ENCODE peak calls at places on chromosomes 1 and 21, in ten cellular contexts. I is thyroid gland; F is lower lobe of right lung; M is esophagus squamous epithelium; X is substantia nigra; J is brain microvascular endothelial cell; L is CD4-positive, alpha-beta T cell; D is upper lobe of right lung; G is transverse colon; O is naive thymus-derived CD4-positive, alpha-beta T cell. S is an unnamed sample.

GRCh38 chr1:176222196-176222595 is 15.1 kb upstream of the COP1 start:
- DNase-seq in O (no peak), X (no peak), M (no peak), D (no peak), J (no peak), G (no peak), I (no peak), F (no peak), L (no peak), S (no peak)

GRCh38 chr1:154607084-154607747 is 770 bp downstream of the ADAR start:
- DNase-seq in F (no peak), D (no peak), L (peak), X (no peak), J (peak), I (no peak), M (no peak), O (no peak), G (peak), S (no peak)

GRCh38 chr1:33616780-33617179 is 144.3 kb downstream of the ZSCAN20 start:
- DNase-seq in J (no peak), D (no peak), O (no peak), M (no peak), F (no peak), I (no peak), L (no peak), G (no peak), X (no peak), S (no peak)

GRCh38 chr1:83626603-83627002 is 372.3 kb downstream of the TTLL7 start:
- DNase-seq in F (no peak), I (peak), X (no peak), O (no peak), J (no peak), D (no peak), L (no peak), M (no peak), G (no peak), S (no peak)

GRCh38 chr1:221718391-221719277 is 23.3 kb downstream of the DUSP10 start:
- DNase-seq in I (no peak), D (no peak), L (no peak), G (no peak), O (no peak), F (no peak), X (no peak), J (no peak), M (no peak), S (peak)

GRCh38 chr1:151705146-151705545 is 11.5 kb downstream of the CELF3 start:
- DNase-seq in X (no peak), G (no peak), J (no peak), L (no peak), I (no peak), M (no peak), F (no peak), O (no peak), D (no peak), S (no peak)

GRCh38 chr1:20035114-20035513 is 34.9 kb upstream of the PLA2G5 start:
- DNase-seq in M (no peak), O (no peak), D (no peak), I (no peak), L (no peak), F (no peak), J (no peak), X (no peak), G (no peak), S (no peak)

GRCh38 chr1:205598841-205599666 is 32.8 kb downstream of the ELK4 start:
- DNase-seq in O (no peak), D (no peak), M (no peak), L (no peak), I (peak), X (peak), G (peak), F (no peak), J (peak), S (no peak)

GRCh38 chr1:89254658-89255287 is 17.9 kb downstream of the GBP5 start:
- DNase-seq in L (no peak), F (no peak), I (no peak), X (no peak), G (no peak), J (no peak), O (no peak), M (no peak), D (no peak), S (no peak)

GRCh38 chr1:38522998-38523939 is 336.3 kb downstream of the RRAGC start:
- DNase-seq in G (no peak), X (no peak), L (no peak), F (no peak), J (no peak), O (no peak), M (no peak), I (no peak), D (no peak), S (no peak)

GRCh38 chr21:32813265-32813903 is 41.8 kb upstream of the PAXBP1 start:
- DNase-seq in X (no peak), M (no peak), F (no peak), D (no peak), G (no peak), O (no peak), L (no peak), I (no peak), J (no peak), S (no peak)

GRCh38 chr1:231357831-231358354 is 19.8 kb downstream of the SPRTN start:
- DNase-seq in J (peak), F (no peak), D (no peak), I (peak), O (peak), L (no peak), M (no peak), X (peak), G (peak), S (peak)

GRCh38 chr1:200888349-200888838 is 6.3 kb upstream of the INAVA start:
- DNase-seq in I (no peak), L (peak), O (no peak), X (no peak), J (no peak), M (no peak), G (peak), F (no peak), D (no peak), S (peak)

GRCh38 chr1:246566808-246567154 is 525 bp downstream of the CNST start:
- DNase-seq in J (no peak), G (no peak), L (no peak), X (no peak), O (no peak), M (no peak), D (no peak), I (no peak), F (no peak), S (no peak)

GRCh38 chr1:229105822-229106525 is 164.9 kb upstream of the RAB4A start:
- DNase-seq in X (no peak), L (no peak), D (no peak), J (no peak), M (no peak), I (no peak), O (no peak), G (no peak), F (no peak), S (no peak)
- H3K27ac ChIP-seq in X (no peak), L (no peak), D (no peak), J (no peak), M (no peak), I (peak), O (no peak), G (no peak), F (no peak), S (no peak)

DNA sequence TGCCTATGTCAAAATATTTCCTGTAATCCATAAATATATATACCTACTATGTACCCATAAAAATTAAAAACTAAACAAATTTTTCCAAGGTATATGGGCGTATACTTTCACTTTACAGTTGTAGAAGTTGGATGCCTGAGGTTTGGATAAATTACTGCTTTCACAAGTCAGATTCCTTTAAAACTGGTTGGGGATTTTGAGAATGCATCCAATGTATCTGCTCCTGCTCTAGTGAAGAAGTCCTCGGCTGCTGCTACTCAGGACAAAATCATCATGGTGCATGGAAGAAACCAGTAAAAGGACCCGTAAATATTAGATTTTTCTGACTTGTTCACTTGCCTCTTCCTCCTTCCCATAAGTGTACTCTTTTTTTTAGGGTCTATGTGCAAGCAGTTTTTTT is 841.1 kb downstream of the USP25 start:
- DNase-seq in J (no peak), F (no peak), G (no peak), I (no peak), L (no peak), X (no peak), O (no peak), D (no peak), M (no peak), S (no peak)
- H3K27ac ChIP-seq in J (peak), F (no peak), G (no peak), I (no peak), L (no peak), X (no peak), O (no peak), D (no peak), M (no peak), S (no peak)

GRCh38 chr1:207803678-207804077 is 51.8 kb downstream of the CD46 start:
- DNase-seq in F (no peak), L (no peak), O (no peak), G (no peak), I (no peak), M (no peak), D (no peak), J (no peak), X (no peak), S (no peak)
- H3K27ac ChIP-seq in F (peak), L (no peak), O (no peak), G (peak), I (no peak), M (no peak), D (peak), J (no peak), X (no peak), S (no peak)

GRCh38 chr1:55005351-55006140 is 6.8 kb downstream of the BSND start:
- DNase-seq in L (no peak), O (no peak), I (no peak), X (no peak), G (no peak), D (no peak), M (no peak), F (no peak), J (no peak), S (no peak)

GRCh38 chr1:55000110-55000815 is 1.5 kb downstream of the BSND start:
- DNase-seq in J (no peak), M (no peak), F (no peak), D (no peak), O (no peak), I (no peak), X (no peak), G (no peak), L (no peak), S (no peak)

GRCh38 chr1:54998677-54999076 is at the start of gene BSND:
- DNase-seq in L (no peak), I (no peak), G (no peak), M (no peak), X (no peak), D (no peak), O (no peak), J (no peak), F (no peak), S (peak)

GRCh38 chr1:55001311-55001710 is 2.6 kb downstream of the BSND start:
- DNase-seq in X (no peak), O (no peak), I (no peak), J (no peak), M (no peak), D (no peak), L (no peak), F (no peak), G (no peak), S (no peak)

DNA sequence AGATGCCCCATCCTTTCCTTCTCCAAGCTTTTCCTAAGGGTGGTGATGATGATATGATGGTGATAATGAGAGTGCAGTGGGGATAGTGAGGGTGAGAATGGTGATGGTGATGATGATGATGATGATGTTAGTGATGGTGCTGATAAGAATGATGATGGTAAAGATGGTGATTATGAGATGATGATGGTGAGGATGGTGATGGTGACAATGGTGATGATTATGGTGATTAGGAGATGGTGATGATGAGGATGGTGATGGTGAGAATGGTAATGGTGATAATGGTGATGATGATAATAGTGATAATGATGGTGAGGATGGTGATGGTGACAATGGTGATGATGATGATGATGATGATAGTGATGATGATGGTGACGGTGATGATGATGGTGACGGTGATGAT is 4.0 kb downstream of the BSND start:
- DNase-seq in I (no peak), D (no peak), M (no peak), O (no peak), X (no peak), L (no peak), F (no peak), J (no peak), G (no peak), S (no peak)
- H3K27ac ChIP-seq in I (no peak), D (no peak), M (no peak), O (no peak), X (no peak), L (no peak), F (no peak), J (no peak), G (no peak), S (no peak)